ENCODE peak calls at places on chromosomes 3 and 15, in six cellular contexts. One of them, this sample, is unnamed.

GRCh38 chr3:71226565-71227281 is 356.8 kb downstream of the FOXP1 start:
- DNase-seq in neuronal stem cell: no peak
- DNase-seq in CD4-positive, alpha-beta memory T cell: peak; percentile 64
- DNase-seq in right cardiac atrium: peak; percentile 72
- DNase-seq in endothelial cell of umbilical vein: no peak
- DNase-seq in gastrocnemius medialis: peak; percentile 28
- DNase-seq in this sample: peak; percentile 59

GRCh38 chr3:174335324-174335723 is 523.8 kb upstream of the NAALADL2 start:
- DNase-seq in neuronal stem cell: no peak
- DNase-seq in CD4-positive, alpha-beta memory T cell: no peak
- DNase-seq in right cardiac atrium: no peak
- DNase-seq in endothelial cell of umbilical vein: no peak
- DNase-seq in gastrocnemius medialis: no peak
- DNase-seq in this sample: no peak

GRCh38 chr3:144424606-144425005 is 453.0 kb downstream of the DIPK2A start:
- DNase-seq in neuronal stem cell: no peak
- DNase-seq in CD4-positive, alpha-beta memory T cell: no peak
- DNase-seq in right cardiac atrium: no peak
- DNase-seq in endothelial cell of umbilical vein: no peak
- DNase-seq in gastrocnemius medialis: no peak
- DNase-seq in this sample: no peak

GRCh38 chr3:180011927-180012326 is 24.8 kb downstream of the PEX5L start:
- DNase-seq in neuronal stem cell: no peak
- DNase-seq in CD4-positive, alpha-beta memory T cell: no peak
- DNase-seq in right cardiac atrium: no peak
- DNase-seq in endothelial cell of umbilical vein: no peak
- DNase-seq in gastrocnemius medialis: no peak
- DNase-seq in this sample: no peak

GRCh38 chr3:67526246-67526645 is 128.2 kb downstream of the SUCLG2 start:
- DNase-seq in neuronal stem cell: no peak
- DNase-seq in CD4-positive, alpha-beta memory T cell: no peak
- DNase-seq in right cardiac atrium: no peak
- DNase-seq in endothelial cell of umbilical vein: no peak
- DNase-seq in gastrocnemius medialis: no peak
- DNase-seq in this sample: no peak

GRCh38 chr3:7682822-7683229 is 818.8 kb upstream of the LMCD1 start:
- DNase-seq in neuronal stem cell: no peak
- DNase-seq in CD4-positive, alpha-beta memory T cell: no peak
- DNase-seq in right cardiac atrium: peak; percentile 59
- DNase-seq in endothelial cell of umbilical vein: peak; percentile 97
- DNase-seq in gastrocnemius medialis: peak; percentile 6
- DNase-seq in this sample: peak; percentile 41

GRCh38 chr3:23484386-23484785 is 281.3 kb downstream of the UBE2E2 start:
- DNase-seq in neuronal stem cell: no peak
- DNase-seq in CD4-positive, alpha-beta memory T cell: no peak
- DNase-seq in right cardiac atrium: no peak
- DNase-seq in endothelial cell of umbilical vein: no peak
- DNase-seq in gastrocnemius medialis: no peak
- DNase-seq in this sample: no peak

GRCh38 chr3:167882057-167882667 is 146.6 kb downstream of the SERPINI1 start:
- DNase-seq in neuronal stem cell: no peak
- DNase-seq in CD4-positive, alpha-beta memory T cell: peak; percentile 31
- DNase-seq in right cardiac atrium: no peak
- DNase-seq in endothelial cell of umbilical vein: peak; percentile 50
- DNase-seq in gastrocnemius medialis: no peak
- DNase-seq in this sample: no peak

GRCh38 chr3:64031540-64032533 is 8.5 kb upstream of the PSMD6 start:
- DNase-seq in neuronal stem cell: no peak
- DNase-seq in CD4-positive, alpha-beta memory T cell: no peak
- DNase-seq in right cardiac atrium: no peak
- DNase-seq in endothelial cell of umbilical vein: no peak
- DNase-seq in gastrocnemius medialis: no peak
- DNase-seq in this sample: no peak

GRCh38 chr3:33882296-33882695 is 83.9 kb downstream of the PDCD6IP start:
- DNase-seq in neuronal stem cell: no peak
- DNase-seq in CD4-positive, alpha-beta memory T cell: no peak
- DNase-seq in right cardiac atrium: no peak
- DNase-seq in endothelial cell of umbilical vein: no peak
- DNase-seq in gastrocnemius medialis: no peak
- DNase-seq in this sample: no peak

GRCh38 chr3:33884701-33885100 is 86.3 kb downstream of the PDCD6IP start:
- DNase-seq in neuronal stem cell: no peak
- DNase-seq in CD4-positive, alpha-beta memory T cell: no peak
- DNase-seq in right cardiac atrium: no peak
- DNase-seq in endothelial cell of umbilical vein: no peak
- DNase-seq in gastrocnemius medialis: no peak
- DNase-seq in this sample: no peak

GRCh38 chr3:33885496-33885895 is 87.1 kb downstream of the PDCD6IP start:
- DNase-seq in neuronal stem cell: no peak
- DNase-seq in CD4-positive, alpha-beta memory T cell: no peak
- DNase-seq in right cardiac atrium: no peak
- DNase-seq in endothelial cell of umbilical vein: no peak
- DNase-seq in gastrocnemius medialis: no peak
- DNase-seq in this sample: no peak

GRCh38 chr3:33884204-33884561 is 85.8 kb downstream of the PDCD6IP start:
- DNase-seq in neuronal stem cell: no peak
- DNase-seq in CD4-positive, alpha-beta memory T cell: no peak
- DNase-seq in right cardiac atrium: peak; percentile 66
- DNase-seq in endothelial cell of umbilical vein: peak; percentile 4
- DNase-seq in gastrocnemius medialis: no peak
- DNase-seq in this sample: peak; percentile 25

DNA sequence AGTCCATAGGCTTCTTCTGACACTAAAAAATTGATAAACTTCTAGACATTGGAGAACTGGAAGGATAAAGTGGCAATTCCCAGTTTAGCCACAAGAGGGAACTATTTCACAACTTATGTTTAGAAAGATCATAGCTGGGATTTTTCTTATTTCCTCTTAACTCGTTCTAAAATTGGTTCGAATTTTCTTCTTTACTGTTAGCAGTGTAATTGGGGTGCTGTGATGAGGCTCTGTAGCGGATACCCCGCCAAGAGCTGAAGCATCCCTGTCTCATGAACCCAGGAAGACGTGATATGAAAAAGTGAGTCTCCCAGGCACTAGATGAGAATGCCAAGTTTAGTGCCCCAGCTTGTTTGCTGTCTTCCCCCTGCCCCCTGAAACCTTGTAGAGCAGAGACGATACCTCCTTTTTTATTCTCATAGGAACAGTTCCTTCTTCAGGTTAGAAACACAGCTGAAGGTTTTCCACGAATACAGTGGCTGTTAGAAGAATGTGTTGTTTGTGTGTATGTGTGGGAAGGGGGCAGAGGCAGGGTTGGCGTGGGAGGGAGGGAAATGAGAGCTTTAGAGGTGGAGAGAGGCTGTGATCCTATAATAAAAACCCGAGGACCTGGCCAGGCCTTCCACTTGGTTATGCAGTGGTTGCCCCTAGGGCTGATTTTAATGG is 85.2 kb downstream of the PDCD6IP start:
- DNase-seq in neuronal stem cell: peak; percentile 57
- DNase-seq in CD4-positive, alpha-beta memory T cell: peak; percentile 43
- DNase-seq in right cardiac atrium: no peak
- DNase-seq in endothelial cell of umbilical vein: peak; percentile 66
- DNase-seq in gastrocnemius medialis: no peak
- DNase-seq in this sample: no peak
- H3K27ac ChIP-seq in neuronal stem cell: no peak overlapping the region
- H3K27ac ChIP-seq in CD4-positive, alpha-beta memory T cell: no peak overlapping the region
- H3K27ac ChIP-seq in right cardiac atrium: no peak overlapping the region
- H3K27ac ChIP-seq in endothelial cell of umbilical vein: no peak overlapping the region
- H3K27ac ChIP-seq in gastrocnemius medialis: peak overlapping the region; percentile 26
- H3K27ac ChIP-seq in this sample: no peak overlapping the region

GRCh38 chr3:11140713-11141104 is 13.6 kb upstream of the HRH1 start:
- DNase-seq in neuronal stem cell: no peak
- DNase-seq in CD4-positive, alpha-beta memory T cell: no peak
- DNase-seq in right cardiac atrium: no peak
- DNase-seq in endothelial cell of umbilical vein: no peak
- DNase-seq in gastrocnemius medialis: no peak
- DNase-seq in this sample: no peak
- H3K4me1 ChIP-seq in neuronal stem cell: no peaks in the 10 kb centered on the region
- H3K4me1 ChIP-seq in CD4-positive, alpha-beta memory T cell: no peaks in the 10 kb centered on the region
- H3K4me1 ChIP-seq in right cardiac atrium: no peaks in the 10 kb centered on the region
- H3K4me1 ChIP-seq in endothelial cell of umbilical vein: peaks cover 9% of the 10 kb centered on the region
- H3K4me1 ChIP-seq in gastrocnemius medialis: peaks cover 6% of the 10 kb centered on the region
- H3K4me1 ChIP-seq in this sample: peaks cover 10% of the 10 kb centered on the region

GRCh38 chr3:37743974-37744373 is 117.7 kb upstream of the CTDSPL start:
- DNase-seq in neuronal stem cell: no peak
- DNase-seq in CD4-positive, alpha-beta memory T cell: no peak
- DNase-seq in right cardiac atrium: no peak
- DNase-seq in endothelial cell of umbilical vein: no peak
- DNase-seq in gastrocnemius medialis: no peak
- DNase-seq in this sample: no peak

GRCh38 chr3:37742121-37742520 is 119.6 kb upstream of the CTDSPL start:
- DNase-seq in neuronal stem cell: no peak
- DNase-seq in CD4-positive, alpha-beta memory T cell: no peak
- DNase-seq in right cardiac atrium: no peak
- DNase-seq in endothelial cell of umbilical vein: no peak
- DNase-seq in gastrocnemius medialis: no peak
- DNase-seq in this sample: no peak

GRCh38 chr3:37742574-37743212 is 119.0 kb upstream of the CTDSPL start:
- DNase-seq in neuronal stem cell: no peak
- DNase-seq in CD4-positive, alpha-beta memory T cell: no peak
- DNase-seq in right cardiac atrium: no peak
- DNase-seq in endothelial cell of umbilical vein: no peak
- DNase-seq in gastrocnemius medialis: no peak
- DNase-seq in this sample: no peak

GRCh38 chr3:37745921-37746320 is 115.8 kb upstream of the CTDSPL start:
- DNase-seq in neuronal stem cell: no peak
- DNase-seq in CD4-positive, alpha-beta memory T cell: no peak
- DNase-seq in right cardiac atrium: no peak
- DNase-seq in endothelial cell of umbilical vein: no peak
- DNase-seq in gastrocnemius medialis: no peak
- DNase-seq in this sample: no peak

GRCh38 chr3:37745079-37745478 is 116.6 kb upstream of the CTDSPL start:
- DNase-seq in neuronal stem cell: no peak
- DNase-seq in CD4-positive, alpha-beta memory T cell: no peak
- DNase-seq in right cardiac atrium: no peak
- DNase-seq in endothelial cell of umbilical vein: no peak
- DNase-seq in gastrocnemius medialis: no peak
- DNase-seq in this sample: no peak
- H3K27me3 ChIP-seq in neuronal stem cell: no peaks in the 10 kb centered on the region
- H3K27me3 ChIP-seq in CD4-positive, alpha-beta memory T cell: no peaks in the 10 kb centered on the region
- H3K27me3 ChIP-seq in right cardiac atrium: no peaks in the 10 kb centered on the region
- H3K27me3 ChIP-seq in endothelial cell of umbilical vein: no peaks in the 10 kb centered on the region
- H3K27me3 ChIP-seq in gastrocnemius medialis: no peaks in the 10 kb centered on the region
- H3K27me3 ChIP-seq in this sample: no peaks in the 10 kb centered on the region

GRCh38 chr15:63401714-63402497 is 20.3 kb upstream of the CA12 start:
- DNase-seq in neuronal stem cell: no peak
- DNase-seq in CD4-positive, alpha-beta memory T cell: no peak
- DNase-seq in right cardiac atrium: no peak
- DNase-seq in endothelial cell of umbilical vein: no peak
- DNase-seq in gastrocnemius medialis: no peak
- DNase-seq in this sample: no peak

GRCh38 chr15:63405159-63405558 is 23.5 kb upstream of the CA12 start:
- DNase-seq in neuronal stem cell: no peak
- DNase-seq in CD4-positive, alpha-beta memory T cell: no peak
- DNase-seq in right cardiac atrium: no peak
- DNase-seq in endothelial cell of umbilical vein: no peak
- DNase-seq in gastrocnemius medialis: no peak
- DNase-seq in this sample: no peak

GRCh38 chr15:63402498-63403253 is 21.0 kb upstream of the CA12 start:
- DNase-seq in neuronal stem cell: peak; percentile 26
- DNase-seq in CD4-positive, alpha-beta memory T cell: peak; percentile 38
- DNase-seq in right cardiac atrium: no peak
- DNase-seq in endothelial cell of umbilical vein: peak; percentile 67
- DNase-seq in gastrocnemius medialis: no peak
- DNase-seq in this sample: no peak

GRCh38 chr15:63401078-63401477 is 19.4 kb upstream of the CA12 start:
- DNase-seq in neuronal stem cell: no peak
- DNase-seq in CD4-positive, alpha-beta memory T cell: no peak
- DNase-seq in right cardiac atrium: no peak
- DNase-seq in endothelial cell of umbilical vein: no peak
- DNase-seq in gastrocnemius medialis: no peak
- DNase-seq in this sample: no peak

DNA sequence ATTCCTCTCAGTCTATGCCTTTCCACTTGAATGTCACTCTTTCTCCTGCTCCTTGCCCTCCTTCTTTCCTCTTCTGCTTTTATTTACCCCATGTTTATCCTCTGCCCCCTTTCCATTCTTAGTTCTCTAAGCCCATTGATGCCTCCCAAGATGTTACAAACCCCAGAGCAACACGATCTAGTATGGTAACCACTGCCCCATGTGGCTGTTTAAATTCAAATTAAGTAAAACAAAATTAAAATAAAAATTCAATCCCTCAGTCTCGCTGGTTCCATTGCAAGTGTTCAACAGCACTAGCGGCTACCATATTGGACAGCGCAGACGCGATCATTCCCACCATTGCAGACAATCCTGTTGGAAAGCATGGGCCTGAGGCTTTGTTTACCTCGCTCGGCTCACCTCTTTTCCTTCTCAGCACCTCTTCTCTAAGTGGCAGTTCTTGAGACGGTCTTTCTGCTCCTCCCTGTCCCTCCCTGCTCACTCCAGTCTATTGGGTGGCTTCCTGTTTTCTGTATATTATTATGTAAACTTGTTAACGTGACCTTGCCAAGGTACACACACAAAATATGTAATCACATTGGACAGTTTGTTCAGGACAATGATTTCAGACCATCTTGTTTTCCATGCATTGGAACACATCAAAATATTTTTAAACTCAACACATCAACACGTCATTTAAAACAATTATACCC is 21.8 kb upstream of the CA12 start:
- DNase-seq in neuronal stem cell: no peak
- DNase-seq in CD4-positive, alpha-beta memory T cell: no peak
- DNase-seq in right cardiac atrium: no peak
- DNase-seq in endothelial cell of umbilical vein: no peak
- DNase-seq in gastrocnemius medialis: no peak
- DNase-seq in this sample: no peak
- H3K27ac ChIP-seq in neuronal stem cell: no peak overlapping the region
- H3K27ac ChIP-seq in CD4-positive, alpha-beta memory T cell: no peak overlapping the region
- H3K27ac ChIP-seq in right cardiac atrium: no peak overlapping the region
- H3K27ac ChIP-seq in endothelial cell of umbilical vein: no peak overlapping the region
- H3K27ac ChIP-seq in gastrocnemius medialis: no peak overlapping the region
- H3K27ac ChIP-seq in this sample: no peak overlapping the region

GRCh38 chr15:67174446-67174845 is 80.0 kb downstream of the AAGAB start:
- DNase-seq in neuronal stem cell: no peak
- DNase-seq in CD4-positive, alpha-beta memory T cell: no peak
- DNase-seq in right cardiac atrium: no peak
- DNase-seq in endothelial cell of umbilical vein: no peak
- DNase-seq in gastrocnemius medialis: no peak
- DNase-seq in this sample: no peak

GRCh38 chr15:67173786-67174185 is 80.7 kb downstream of the AAGAB start:
- DNase-seq in neuronal stem cell: no peak
- DNase-seq in CD4-positive, alpha-beta memory T cell: no peak
- DNase-seq in right cardiac atrium: no peak
- DNase-seq in endothelial cell of umbilical vein: no peak
- DNase-seq in gastrocnemius medialis: no peak
- DNase-seq in this sample: no peak

GRCh38 chr15:67171471-67171870 is 83.0 kb downstream of the AAGAB start:
- DNase-seq in neuronal stem cell: no peak
- DNase-seq in CD4-positive, alpha-beta memory T cell: no peak
- DNase-seq in right cardiac atrium: no peak
- DNase-seq in endothelial cell of umbilical vein: no peak
- DNase-seq in gastrocnemius medialis: no peak
- DNase-seq in this sample: no peak

GRCh38 chr15:67172172-67172571 is 82.3 kb downstream of the AAGAB start:
- DNase-seq in neuronal stem cell: no peak
- DNase-seq in CD4-positive, alpha-beta memory T cell: no peak
- DNase-seq in right cardiac atrium: no peak
- DNase-seq in endothelial cell of umbilical vein: no peak
- DNase-seq in gastrocnemius medialis: no peak
- DNase-seq in this sample: no peak

GRCh38 chr15:67173015-67173414 is 81.4 kb downstream of the AAGAB start:
- DNase-seq in neuronal stem cell: no peak
- DNase-seq in CD4-positive, alpha-beta memory T cell: no peak
- DNase-seq in right cardiac atrium: no peak
- DNase-seq in endothelial cell of umbilical vein: no peak
- DNase-seq in gastrocnemius medialis: no peak
- DNase-seq in this sample: no peak
- H3K4me1 ChIP-seq in neuronal stem cell: peaks cover 10% of the 10 kb centered on the region
- H3K4me1 ChIP-seq in CD4-positive, alpha-beta memory T cell: peaks cover 28% of the 10 kb centered on the region
- H3K4me1 ChIP-seq in right cardiac atrium: peaks cover 8% of the 10 kb centered on the region
- H3K4me1 ChIP-seq in endothelial cell of umbilical vein: peaks cover 47% of the 10 kb centered on the region
- H3K4me1 ChIP-seq in gastrocnemius medialis: peaks cover 88% of the 10 kb centered on the region
- H3K4me1 ChIP-seq in this sample: peaks cover 44% of the 10 kb centered on the region